ENCODE peak calls at places on chromosomes 4 and X, in nine cellular contexts. K, Z, T, V, P, I, L, W and X are unnamed samples.
A peak's percentile ranks its signal among the peaks of the same experiment; 100 is the strongest.

GRCh38 chrX:47587906-47588735 is 5.9 kb downstream of the TIMP1 start:
- DNase-seq in L (no peak), W (no peak), V (no peak), K (no peak), P (no peak), T (no peak), Z (no peak), I (no peak), X (peak; percentile 54)

GRCh38 chrX:155865193-155865592 is 16.0 kb upstream of the VAMP7 start:
- DNase-seq in V (no peak), P (no peak), Z (no peak), T (no peak), W (no peak), I (no peak), L (no peak), K (no peak), X (no peak)

GRCh38 chr4:40939826-40940225 is 190.1 kb downstream of the NSUN7 start:
- DNase-seq in L (no peak), T (no peak), V (no peak), W (no peak), Z (no peak), I (no peak), K (no peak), P (no peak), X (peak; percentile 26)

GRCh38 chr4:1766336-1767057 is 26.6 kb upstream of the FGFR3 start:
- DNase-seq in K (no peak), T (no peak), W (no peak), Z (no peak), L (no peak), V (no peak), I (no peak), P (no peak), X (no peak)

GRCh38 chr4:25908491-25908901 is 5.5 kb upstream of the SMIM20 start:
- DNase-seq in W (peak; percentile 91), K (no peak), I (peak; percentile 83), T (no peak), L (peak; percentile 89), P (no peak), V (peak; percentile 91), Z (no peak), X (peak; percentile 88)

GRCh38 chr4:186701273-186701672 is 22.4 kb downstream of the FAT1 start:
- DNase-seq in K (peak; percentile 32), L (peak; percentile 53), T (no peak), I (no peak), W (no peak), Z (no peak), V (peak; percentile 51), P (no peak), X (peak; percentile 85)

GRCh38 chr4:3107271-3108185 is 33.0 kb downstream of the HTT start:
- DNase-seq in K (peak; percentile 40), T (no peak), W (no peak), L (peak; percentile 59), P (no peak), Z (no peak), I (no peak), V (peak; percentile 64), X (peak; percentile 18)

GRCh38 chr4:143118666-143119065 is 66.1 kb upstream of the USP38 start:
- DNase-seq in T (no peak), W (no peak), P (no peak), L (no peak), V (no peak), K (no peak), Z (no peak), I (no peak), X (no peak)

GRCh38 chrX:69371159-69371558 is 133.0 kb upstream of the NALF2 start:
- DNase-seq in K (no peak), L (no peak), Z (no peak), V (no peak), W (no peak), T (no peak), P (no peak), I (no peak), X (no peak)

GRCh38 chrX:68676340-68676739 is 28.9 kb downstream of the STARD8 start:
- DNase-seq in Z (no peak), P (no peak), L (no peak), K (no peak), V (no peak), I (no peak), T (no peak), W (peak; percentile 18), X (no peak)

GRCh38 chr4:124710253-124710849 is 2.2 kb downstream of the ANKRD50 start:
- DNase-seq in I (no peak), P (no peak), W (peak; percentile 29), Z (no peak), V (peak; percentile 32), L (peak; percentile 34), K (no peak), T (no peak), X (peak; percentile 35)

GRCh38 chr4:137677851-137678250 is 145.6 kb upstream of the PCDH18 start:
- DNase-seq in L (peak; percentile 82), K (no peak), Z (no peak), T (no peak), W (peak; percentile 60), P (no peak), V (peak; percentile 48), I (peak; percentile 66), X (peak; percentile 85)

GRCh38 chr4:51820443-51820842 is 22.5 kb upstream of the DCUN1D4 start:
- DNase-seq in L (no peak), V (no peak), P (no peak), K (no peak), T (no peak), I (no peak), W (no peak), Z (no peak), X (no peak)

GRCh38 chr4:143185253-143186107 is 763 bp downstream of the USP38 start:
- DNase-seq in L (peak; percentile 14), W (peak; percentile 31), P (peak; percentile 40), I (no peak), Z (peak; percentile 53), T (peak; percentile 46), V (peak; percentile 31), K (no peak), X (peak; percentile 14)

GRCh38 chr4:128820631-128821119 is 11.2 kb downstream of the JADE1 start:
- DNase-seq in Z (no peak), I (no peak), K (no peak), P (no peak), T (peak; percentile 25), L (no peak), V (no peak), W (no peak), X (no peak)

GRCh38 chrX:46072776-46073175 is 472.4 kb downstream of the ZNF674 start:
- DNase-seq in P (no peak), I (no peak), V (no peak), T (no peak), Z (no peak), L (no peak), K (no peak), W (no peak), X (no peak)

GRCh38 chrX:46072372-46072771 is 472.8 kb downstream of the ZNF674 start:
- DNase-seq in I (no peak), L (no peak), K (no peak), P (no peak), T (no peak), W (no peak), Z (no peak), V (no peak), X (no peak)
- H3K4me3 ChIP-seq in I (no peak overlapping the region), L (no peak overlapping the region), K (no peak overlapping the region), P (no peak overlapping the region), T (no peak overlapping the region), W (no peak overlapping the region), Z (no peak overlapping the region), V (no peak overlapping the region), X (no peak overlapping the region)

GRCh38 chr4:102552781-102553180 is 51.6 kb downstream of the NFKB1 start:
- DNase-seq in W (no peak), T (no peak), P (no peak), V (peak; percentile 70), Z (no peak), I (no peak), L (peak; percentile 60), K (no peak), X (peak; percentile 84)
- TF ChIP-seq CTCF in W (no peak), T (no peak), P (no peak), V (no peak), Z (no peak), I (no peak), L (no peak), K (no peak), X (no peak)

DNA sequence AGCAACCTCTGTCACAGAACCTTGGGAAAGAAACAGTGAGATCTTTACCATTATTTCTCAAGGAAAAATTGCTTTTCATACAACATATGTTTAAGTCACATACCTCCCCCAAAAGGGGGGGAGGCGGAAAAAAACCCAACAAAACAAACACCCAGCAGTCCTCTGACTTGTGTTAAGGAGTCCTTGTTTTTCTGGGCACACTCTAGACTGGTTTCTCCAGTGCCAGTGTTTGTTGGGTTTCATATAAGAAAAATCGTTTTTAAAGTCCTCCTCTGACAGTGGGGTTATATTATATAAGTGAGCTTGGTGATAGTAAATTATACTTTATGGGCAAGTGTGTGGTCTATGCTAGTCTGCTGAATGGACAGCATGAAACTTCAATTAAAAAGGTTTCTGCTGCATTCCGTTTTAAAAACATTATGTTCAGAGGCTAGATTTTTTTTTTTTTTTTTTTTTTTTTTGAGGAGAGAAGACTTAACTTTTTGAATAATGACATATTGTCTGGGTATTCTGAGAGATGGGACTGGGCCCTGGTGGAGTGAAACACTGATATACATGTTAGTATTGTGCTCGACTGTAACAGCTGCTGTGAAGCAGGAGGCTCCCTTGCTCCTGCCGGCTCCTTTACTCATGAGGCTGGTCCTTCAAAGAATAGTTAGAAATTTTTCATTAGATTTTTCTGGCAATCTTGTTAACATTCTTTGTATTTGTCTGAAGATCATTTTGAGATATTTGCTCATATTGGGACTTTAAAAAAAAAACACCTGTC is 73.1 kb downstream of the TMEM131L start:
- DNase-seq in L (no peak), K (no peak), I (no peak), W (no peak), V (no peak), T (no peak), Z (no peak), P (no peak), X (no peak)
- H3K4me3 ChIP-seq in L (peak overlapping the region; percentile 45), K (peak overlapping the region; percentile 25), I (no peak overlapping the region), W (no peak overlapping the region), V (peak overlapping the region; percentile 47), T (no peak overlapping the region), Z (peak overlapping the region; percentile 11), P (peak overlapping the region; percentile 32), X (peak overlapping the region; percentile 43)

GRCh38 chr4:151420408-151420807 is 11.4 kb downstream of the FHIP1A start:
- DNase-seq in Z (no peak), T (no peak), K (no peak), W (no peak), P (no peak), L (peak; percentile 52), V (no peak), I (no peak), X (no peak)
- TF ChIP-seq CTCF in Z (no peak), T (no peak), K (no peak), W (no peak), P (no peak), L (peak; percentile 7), V (no peak), I (no peak), X (no peak)